ENCODE peak calls at places on chromosomes 4 and X, in eight cellular contexts. One of them, this sample, is unnamed.

GRCh38 chrX:116198235-116198634 is 27.7 kb downstream of the AGTR2 start:
- DNase-seq in astrocyte of the spinal cord: no peak
- DNase-seq in caudate nucleus: no peak
- DNase-seq in HT1080: no peak
- DNase-seq in KG1: no peak
- DNase-seq in SIG-M5: no peak
- DNase-seq in pons: no peak
- DNase-seq in NCI-H2081: no peak
- DNase-seq in this sample: no peak

GRCh38 chrX:2512501-2512900 is 11.7 kb upstream of the DHRSX start:
- DNase-seq in SIG-M5: no peak
- DNase-seq in NCI-H2081: no peak
- DNase-seq in astrocyte of the spinal cord: no peak
- DNase-seq in pons: no peak
- DNase-seq in caudate nucleus: no peak
- DNase-seq in HT1080: no peak
- DNase-seq in KG1: no peak
- DNase-seq in this sample: no peak

GRCh38 chr4:152480356-152480755 is 55.5 kb downstream of the FBXW7 start:
- DNase-seq in pons: no peak
- DNase-seq in NCI-H2081: no peak
- DNase-seq in astrocyte of the spinal cord: no peak
- DNase-seq in caudate nucleus: no peak
- DNase-seq in HT1080: no peak
- DNase-seq in SIG-M5: no peak
- DNase-seq in KG1: no peak
- DNase-seq in this sample: no peak

GRCh38 chr4:61401771-61402170 is 201.6 kb downstream of the ADGRL3 start:
- DNase-seq in KG1: no peak
- DNase-seq in SIG-M5: no peak
- DNase-seq in astrocyte of the spinal cord: no peak
- DNase-seq in NCI-H2081: no peak
- DNase-seq in pons: no peak
- DNase-seq in caudate nucleus: no peak
- DNase-seq in HT1080: no peak
- DNase-seq in this sample: peak; percentile 10

GRCh38 chr4:27123050-27123768 is 262.6 kb downstream of the STIM2 start:
- DNase-seq in HT1080: peak; percentile 50
- DNase-seq in pons: peak; percentile 25
- DNase-seq in SIG-M5: no peak
- DNase-seq in KG1: no peak
- DNase-seq in astrocyte of the spinal cord: peak; percentile 56
- DNase-seq in NCI-H2081: no peak
- DNase-seq in caudate nucleus: no peak
- DNase-seq in this sample: no peak

GRCh38 chr4:154024097-154024496 is 235.2 kb upstream of the SFRP2 start:
- DNase-seq in pons: no peak
- DNase-seq in astrocyte of the spinal cord: no peak
- DNase-seq in NCI-H2081: no peak
- DNase-seq in SIG-M5: no peak
- DNase-seq in caudate nucleus: no peak
- DNase-seq in KG1: no peak
- DNase-seq in HT1080: no peak
- DNase-seq in this sample: no peak

GRCh38 chr4:98771959-98772619 is 113.7 kb upstream of the TSPAN5 start:
- DNase-seq in caudate nucleus: peak; percentile 32
- DNase-seq in SIG-M5: no peak
- DNase-seq in NCI-H2081: no peak
- DNase-seq in astrocyte of the spinal cord: no peak
- DNase-seq in HT1080: no peak
- DNase-seq in KG1: no peak
- DNase-seq in pons: no peak
- DNase-seq in this sample: no peak

GRCh38 chr4:184653650-184654049 is 4.1 kb downstream of the PRIMPOL start:
- DNase-seq in KG1: no peak
- DNase-seq in HT1080: peak; percentile 10
- DNase-seq in pons: no peak
- DNase-seq in caudate nucleus: no peak
- DNase-seq in NCI-H2081: no peak
- DNase-seq in astrocyte of the spinal cord: peak; percentile 81
- DNase-seq in SIG-M5: no peak
- DNase-seq in this sample: no peak

GRCh38 chr4:11485926-11486325 is 57.2 kb upstream of the HS3ST1 start:
- DNase-seq in astrocyte of the spinal cord: no peak
- DNase-seq in KG1: no peak
- DNase-seq in pons: no peak
- DNase-seq in HT1080: no peak
- DNase-seq in NCI-H2081: no peak
- DNase-seq in caudate nucleus: no peak
- DNase-seq in SIG-M5: no peak
- DNase-seq in this sample: no peak

GRCh38 chr4:183858011-183858615 is 47.0 kb upstream of the STOX2 start:
- DNase-seq in pons: no peak
- DNase-seq in KG1: no peak
- DNase-seq in SIG-M5: no peak
- DNase-seq in astrocyte of the spinal cord: no peak
- DNase-seq in HT1080: no peak
- DNase-seq in caudate nucleus: no peak
- DNase-seq in NCI-H2081: no peak
- DNase-seq in this sample: no peak

GRCh38 chrX:24870143-24870542 is 145.6 kb downstream of the ARX start:
- DNase-seq in caudate nucleus: no peak
- DNase-seq in pons: no peak
- DNase-seq in astrocyte of the spinal cord: peak; percentile 60
- DNase-seq in SIG-M5: no peak
- DNase-seq in HT1080: peak; percentile 36
- DNase-seq in NCI-H2081: no peak
- DNase-seq in KG1: no peak
- DNase-seq in this sample: no peak

GRCh38 chr4:13865871-13866669 is 238.5 kb upstream of the BOD1L1 start:
- DNase-seq in astrocyte of the spinal cord: peak; percentile 31
- DNase-seq in NCI-H2081: no peak
- DNase-seq in pons: no peak
- DNase-seq in caudate nucleus: no peak
- DNase-seq in SIG-M5: no peak
- DNase-seq in KG1: no peak
- DNase-seq in HT1080: peak; percentile 46
- DNase-seq in this sample: no peak

GRCh38 chr4:137421796-137422195 is 110.5 kb downstream of the PCDH18 start:
- DNase-seq in HT1080: peak; percentile 42
- DNase-seq in SIG-M5: no peak
- DNase-seq in astrocyte of the spinal cord: peak; percentile 61
- DNase-seq in pons: no peak
- DNase-seq in KG1: no peak
- DNase-seq in NCI-H2081: no peak
- DNase-seq in caudate nucleus: no peak
- DNase-seq in this sample: no peak

GRCh38 chr4:40425799-40426574 is 90.9 kb downstream of the CHRNA9 start:
- DNase-seq in NCI-H2081: no peak
- DNase-seq in astrocyte of the spinal cord: no peak
- DNase-seq in HT1080: no peak
- DNase-seq in pons: no peak
- DNase-seq in SIG-M5: no peak
- DNase-seq in KG1: no peak
- DNase-seq in caudate nucleus: no peak
- DNase-seq in this sample: no peak

GRCh38 chr4:118751634-118752293 is 66.6 kb downstream of the METTL14 start:
- DNase-seq in NCI-H2081: no peak
- DNase-seq in KG1: no peak
- DNase-seq in caudate nucleus: no peak
- DNase-seq in SIG-M5: no peak
- DNase-seq in astrocyte of the spinal cord: peak; percentile 80
- DNase-seq in pons: no peak
- DNase-seq in HT1080: no peak
- DNase-seq in this sample: no peak

GRCh38 chr4:184648220-184649025 is 824 bp downstream of the CASP3 start:
- DNase-seq in caudate nucleus: peak; percentile 40
- DNase-seq in KG1: no peak
- DNase-seq in pons: peak; percentile 24
- DNase-seq in HT1080: peak; percentile 34
- DNase-seq in NCI-H2081: no peak
- DNase-seq in SIG-M5: no peak
- DNase-seq in astrocyte of the spinal cord: peak; percentile 52
- DNase-seq in this sample: no peak

GRCh38 chr4:86522349-86522748 is 71.8 kb upstream of the PTPN13 start:
- DNase-seq in KG1: no peak
- DNase-seq in pons: no peak
- DNase-seq in astrocyte of the spinal cord: no peak
- DNase-seq in NCI-H2081: no peak
- DNase-seq in caudate nucleus: no peak
- DNase-seq in HT1080: no peak
- DNase-seq in SIG-M5: no peak
- DNase-seq in this sample: no peak

GRCh38 chr4:1315306-1315705 is 25.6 kb downstream of the MAEA start:
- DNase-seq in caudate nucleus: no peak
- DNase-seq in NCI-H2081: no peak
- DNase-seq in HT1080: no peak
- DNase-seq in pons: no peak
- DNase-seq in KG1: no peak
- DNase-seq in SIG-M5: no peak
- DNase-seq in astrocyte of the spinal cord: no peak
- DNase-seq in this sample: no peak

GRCh38 chr4:181559637-181560036 is 683.6 kb upstream of the TENM3 start:
- DNase-seq in pons: no peak
- DNase-seq in NCI-H2081: no peak
- DNase-seq in HT1080: no peak
- DNase-seq in KG1: no peak
- DNase-seq in caudate nucleus: no peak
- DNase-seq in SIG-M5: no peak
- DNase-seq in astrocyte of the spinal cord: no peak
- DNase-seq in this sample: no peak

GRCh38 chr4:73892966-73893365 is 23.8 kb downstream of the CXCL1 start:
- DNase-seq in KG1: no peak
- DNase-seq in NCI-H2081: no peak
- DNase-seq in SIG-M5: no peak
- DNase-seq in HT1080: no peak
- DNase-seq in astrocyte of the spinal cord: no peak
- DNase-seq in caudate nucleus: no peak
- DNase-seq in pons: no peak
- DNase-seq in this sample: no peak

GRCh38 chrX:14506866-14507265 is 22.5 kb upstream of the GLRA2 start:
- DNase-seq in pons: no peak
- DNase-seq in NCI-H2081: no peak
- DNase-seq in caudate nucleus: no peak
- DNase-seq in SIG-M5: no peak
- DNase-seq in astrocyte of the spinal cord: no peak
- DNase-seq in HT1080: no peak
- DNase-seq in KG1: no peak
- DNase-seq in this sample: no peak

GRCh38 chrX:67604979-67605703 is 61.3 kb downstream of the AR start:
- DNase-seq in pons: no peak
- DNase-seq in caudate nucleus: no peak
- DNase-seq in SIG-M5: no peak
- DNase-seq in HT1080: peak; percentile 92
- DNase-seq in NCI-H2081: no peak
- DNase-seq in astrocyte of the spinal cord: peak; percentile 90
- DNase-seq in KG1: no peak
- DNase-seq in this sample: no peak

GRCh38 chrX:51024106-51024696 is 113.7 kb downstream of the BMP15 start:
- DNase-seq in caudate nucleus: no peak
- DNase-seq in SIG-M5: no peak
- DNase-seq in astrocyte of the spinal cord: no peak
- DNase-seq in NCI-H2081: no peak
- DNase-seq in KG1: no peak
- DNase-seq in HT1080: no peak
- DNase-seq in pons: no peak
- DNase-seq in this sample: no peak

GRCh38 chr4:140721088-140721421 is 35.1 kb downstream of the TBC1D9 start:
- DNase-seq in pons: no peak
- DNase-seq in caudate nucleus: no peak
- DNase-seq in KG1: no peak
- DNase-seq in NCI-H2081: no peak
- DNase-seq in HT1080: no peak
- DNase-seq in SIG-M5: no peak
- DNase-seq in astrocyte of the spinal cord: no peak
- DNase-seq in this sample: no peak

GRCh38 chrX:63250253-63250868 is 100.8 kb downstream of the SPIN4 start:
- DNase-seq in caudate nucleus: no peak
- DNase-seq in NCI-H2081: no peak
- DNase-seq in pons: peak; percentile 67
- DNase-seq in astrocyte of the spinal cord: peak; percentile 73
- DNase-seq in HT1080: peak; percentile 54
- DNase-seq in KG1: no peak
- DNase-seq in SIG-M5: no peak
- DNase-seq in this sample: no peak

GRCh38 chr4:83282049-83282535 is 2.5 kb downstream of the COQ2 start:
- DNase-seq in pons: peak; percentile 66
- DNase-seq in HT1080: peak; percentile 50
- DNase-seq in KG1: peak; percentile 33
- DNase-seq in caudate nucleus: no peak
- DNase-seq in astrocyte of the spinal cord: peak; percentile 71
- DNase-seq in SIG-M5: no peak
- DNase-seq in NCI-H2081: peak; percentile 43
- DNase-seq in this sample: no peak

GRCh38 chr4:54226399-54227260 is 2.5 kb upstream of the PDGFRA start:
- DNase-seq in HT1080: no peak
- DNase-seq in KG1: no peak
- DNase-seq in SIG-M5: no peak
- DNase-seq in astrocyte of the spinal cord: peak; percentile 76
- DNase-seq in pons: no peak
- DNase-seq in caudate nucleus: no peak
- DNase-seq in NCI-H2081: no peak
- DNase-seq in this sample: no peak

GRCh38 chr4:184148871-184149637 is 68.6 kb downstream of the ENPP6 start:
- DNase-seq in NCI-H2081: no peak
- DNase-seq in pons: no peak
- DNase-seq in KG1: no peak
- DNase-seq in HT1080: no peak
- DNase-seq in astrocyte of the spinal cord: no peak
- DNase-seq in SIG-M5: no peak
- DNase-seq in caudate nucleus: no peak
- DNase-seq in this sample: no peak

GRCh38 chr4:8909548-8909947 is 37.9 kb upstream of the HMX1 start:
- DNase-seq in pons: no peak
- DNase-seq in astrocyte of the spinal cord: no peak
- DNase-seq in NCI-H2081: no peak
- DNase-seq in SIG-M5: no peak
- DNase-seq in HT1080: no peak
- DNase-seq in KG1: no peak
- DNase-seq in caudate nucleus: no peak
- DNase-seq in this sample: no peak

This sample was measured in NCI-H774.